ENCODE peak calls at places on chromosomes 4 and X, in ten cellular contexts. One of them, this sample, is unnamed.

GRCh38 chr4:169314906-169315305 is 44.1 kb upstream of the SH3RF1 start:
- DNase-seq in lung: peak
- DNase-seq in left ventricle myocardium inferior: peak
- DNase-seq in foreskin fibroblast: peak
- DNase-seq in HAP-1: peak
- DNase-seq in psoas muscle: peak
- DNase-seq in prostate gland: peak
- DNase-seq in Caco-2: peak
- DNase-seq in GM23248: peak
- DNase-seq in fibroblast of lung: peak
- DNase-seq in this sample: peak

GRCh38 chr4:177371452-177371851 is 61.8 kb downstream of the NEIL3 start:
- DNase-seq in lung: no peak
- DNase-seq in left ventricle myocardium inferior: no peak
- DNase-seq in foreskin fibroblast: no peak
- DNase-seq in HAP-1: no peak
- DNase-seq in psoas muscle: no peak
- DNase-seq in prostate gland: no peak
- DNase-seq in Caco-2: no peak
- DNase-seq in GM23248: no peak
- DNase-seq in fibroblast of lung: no peak
- DNase-seq in this sample: no peak

GRCh38 chrX:115047181-115047580 is 29.8 kb upstream of the IL13RA2 start:
- DNase-seq in lung: no peak
- DNase-seq in left ventricle myocardium inferior: no peak
- DNase-seq in foreskin fibroblast: peak
- DNase-seq in HAP-1: no peak
- DNase-seq in psoas muscle: no peak
- DNase-seq in prostate gland: no peak
- DNase-seq in Caco-2: no peak
- DNase-seq in GM23248: peak
- DNase-seq in fibroblast of lung: peak
- DNase-seq in this sample: no peak

GRCh38 chr4:40473578-40474388 is 138.7 kb downstream of the CHRNA9 start:
- DNase-seq in lung: no peak
- DNase-seq in left ventricle myocardium inferior: no peak
- DNase-seq in foreskin fibroblast: no peak
- DNase-seq in HAP-1: no peak
- DNase-seq in psoas muscle: no peak
- DNase-seq in prostate gland: no peak
- DNase-seq in Caco-2: peak
- DNase-seq in GM23248: no peak
- DNase-seq in fibroblast of lung: no peak
- DNase-seq in this sample: no peak

GRCh38 chr4:177400030-177400429 is 42.2 kb downstream of the AGA start:
- DNase-seq in lung: no peak
- DNase-seq in left ventricle myocardium inferior: no peak
- DNase-seq in foreskin fibroblast: no peak
- DNase-seq in HAP-1: no peak
- DNase-seq in psoas muscle: no peak
- DNase-seq in prostate gland: no peak
- DNase-seq in Caco-2: no peak
- DNase-seq in GM23248: no peak
- DNase-seq in fibroblast of lung: peak
- DNase-seq in this sample: no peak

GRCh38 chr4:89657931-89658700 is 178.8 kb downstream of the SNCA start:
- DNase-seq in lung: no peak
- DNase-seq in left ventricle myocardium inferior: no peak
- DNase-seq in foreskin fibroblast: peak
- DNase-seq in HAP-1: no peak
- DNase-seq in psoas muscle: no peak
- DNase-seq in prostate gland: no peak
- DNase-seq in Caco-2: no peak
- DNase-seq in GM23248: peak
- DNase-seq in fibroblast of lung: peak
- DNase-seq in this sample: no peak

GRCh38 chrX:46788902-46789301 is 30.0 kb upstream of the SLC9A7 start:
- DNase-seq in lung: no peak
- DNase-seq in left ventricle myocardium inferior: no peak
- DNase-seq in foreskin fibroblast: peak
- DNase-seq in HAP-1: peak
- DNase-seq in psoas muscle: no peak
- DNase-seq in prostate gland: no peak
- DNase-seq in Caco-2: no peak
- DNase-seq in GM23248: peak
- DNase-seq in fibroblast of lung: no peak
- DNase-seq in this sample: no peak

GRCh38 chr4:38856524-38857337 is at the start of gene TLR6:
- DNase-seq in lung: peak
- DNase-seq in left ventricle myocardium inferior: no peak
- DNase-seq in foreskin fibroblast: peak
- DNase-seq in HAP-1: peak
- DNase-seq in psoas muscle: no peak
- DNase-seq in prostate gland: peak
- DNase-seq in Caco-2: peak
- DNase-seq in GM23248: peak
- DNase-seq in fibroblast of lung: peak
- DNase-seq in this sample: no peak

GRCh38 chr4:123606946-123607542 is 210.4 kb downstream of the SPRY1 start:
- DNase-seq in lung: no peak
- DNase-seq in left ventricle myocardium inferior: no peak
- DNase-seq in foreskin fibroblast: no peak
- DNase-seq in HAP-1: no peak
- DNase-seq in psoas muscle: no peak
- DNase-seq in prostate gland: no peak
- DNase-seq in Caco-2: no peak
- DNase-seq in GM23248: no peak
- DNase-seq in fibroblast of lung: no peak
- DNase-seq in this sample: no peak

GRCh38 chrX:10750581-10750980 is 130.2 kb upstream of the MID1 start:
- DNase-seq in lung: no peak
- DNase-seq in left ventricle myocardium inferior: no peak
- DNase-seq in foreskin fibroblast: no peak
- DNase-seq in HAP-1: no peak
- DNase-seq in psoas muscle: no peak
- DNase-seq in prostate gland: no peak
- DNase-seq in Caco-2: no peak
- DNase-seq in GM23248: no peak
- DNase-seq in fibroblast of lung: no peak
- DNase-seq in this sample: no peak

GRCh38 chr4:80305466-80305865 is 30.1 kb upstream of the CFAP299 start:
- DNase-seq in lung: no peak
- DNase-seq in left ventricle myocardium inferior: no peak
- DNase-seq in foreskin fibroblast: peak
- DNase-seq in HAP-1: no peak
- DNase-seq in psoas muscle: no peak
- DNase-seq in prostate gland: no peak
- DNase-seq in Caco-2: no peak
- DNase-seq in GM23248: peak
- DNase-seq in fibroblast of lung: no peak
- DNase-seq in this sample: no peak

GRCh38 chr4:101152521-101152920 is 194.8 kb downstream of the PPP3CA start:
- DNase-seq in lung: no peak
- DNase-seq in left ventricle myocardium inferior: no peak
- DNase-seq in foreskin fibroblast: no peak
- DNase-seq in HAP-1: no peak
- DNase-seq in psoas muscle: no peak
- DNase-seq in prostate gland: no peak
- DNase-seq in Caco-2: no peak
- DNase-seq in GM23248: no peak
- DNase-seq in fibroblast of lung: no peak
- DNase-seq in this sample: no peak

GRCh38 chrX:9257718-9258117 is 207.1 kb upstream of the TBL1X start:
- DNase-seq in lung: no peak
- DNase-seq in left ventricle myocardium inferior: no peak
- DNase-seq in foreskin fibroblast: no peak
- DNase-seq in HAP-1: no peak
- DNase-seq in psoas muscle: no peak
- DNase-seq in prostate gland: no peak
- DNase-seq in Caco-2: no peak
- DNase-seq in GM23248: no peak
- DNase-seq in fibroblast of lung: no peak
- DNase-seq in this sample: no peak

GRCh38 chr4:184824776-184825393 is 883 bp downstream of the ACSL1 start:
- DNase-seq in lung: no peak
- DNase-seq in left ventricle myocardium inferior: no peak
- DNase-seq in foreskin fibroblast: no peak
- DNase-seq in HAP-1: peak
- DNase-seq in psoas muscle: no peak
- DNase-seq in prostate gland: no peak
- DNase-seq in Caco-2: no peak
- DNase-seq in GM23248: no peak
- DNase-seq in fibroblast of lung: no peak
- DNase-seq in this sample: no peak

GRCh38 chr4:184822356-184822755 is 3.4 kb downstream of the ACSL1 start:
- DNase-seq in lung: no peak
- DNase-seq in left ventricle myocardium inferior: no peak
- DNase-seq in foreskin fibroblast: no peak
- DNase-seq in HAP-1: no peak
- DNase-seq in psoas muscle: no peak
- DNase-seq in prostate gland: no peak
- DNase-seq in Caco-2: no peak
- DNase-seq in GM23248: no peak
- DNase-seq in fibroblast of lung: no peak
- DNase-seq in this sample: no peak

GRCh38 chr4:184825394-184826314 is at the start of gene ACSL1:
- DNase-seq in lung: peak
- DNase-seq in left ventricle myocardium inferior: peak
- DNase-seq in foreskin fibroblast: peak
- DNase-seq in HAP-1: peak
- DNase-seq in psoas muscle: peak
- DNase-seq in prostate gland: peak
- DNase-seq in Caco-2: peak
- DNase-seq in GM23248: peak
- DNase-seq in fibroblast of lung: peak
- DNase-seq in this sample: peak

GRCh38 chr4:184826315-184827266 is 823 bp upstream of the ACSL1 start:
- DNase-seq in lung: no peak
- DNase-seq in left ventricle myocardium inferior: peak
- DNase-seq in foreskin fibroblast: peak
- DNase-seq in HAP-1: peak
- DNase-seq in psoas muscle: peak
- DNase-seq in prostate gland: no peak
- DNase-seq in Caco-2: no peak
- DNase-seq in GM23248: peak
- DNase-seq in fibroblast of lung: no peak
- DNase-seq in this sample: peak

DNA sequence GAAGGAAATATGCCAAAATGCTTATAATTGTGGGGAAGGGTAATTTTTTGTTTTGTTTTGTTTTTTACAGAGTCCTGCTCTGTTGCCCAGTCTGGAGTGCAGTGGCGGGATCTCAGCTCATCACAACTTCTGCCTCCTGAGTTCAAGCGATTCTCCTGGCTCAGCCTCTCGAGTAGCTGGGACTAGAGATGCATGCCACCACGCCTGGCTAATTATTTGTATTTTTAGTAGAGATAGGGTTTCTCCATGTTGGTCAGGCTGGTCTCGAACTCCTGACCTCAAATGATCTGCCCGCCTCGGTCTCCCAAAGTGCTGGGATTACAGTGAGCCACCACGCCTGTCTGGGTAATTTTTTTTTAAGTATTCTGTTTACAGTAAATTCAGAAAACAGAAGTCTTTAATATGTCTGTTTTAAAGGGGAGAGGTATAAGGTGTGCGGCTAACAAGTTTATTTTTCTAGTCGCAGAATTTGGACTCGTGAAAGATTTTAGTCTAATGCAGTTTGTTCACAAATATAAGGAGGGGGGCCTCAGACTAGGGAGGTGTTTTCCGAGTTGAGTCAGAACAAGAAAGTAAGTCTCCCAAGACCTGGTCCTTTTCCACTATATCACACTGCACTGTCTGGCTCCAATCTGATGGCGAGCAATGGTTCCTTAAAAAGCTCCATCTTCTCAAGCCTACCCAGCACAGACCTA is 1.5 kb downstream of the ACSL1 start:
- DNase-seq in lung: no peak
- DNase-seq in left ventricle myocardium inferior: no peak
- DNase-seq in foreskin fibroblast: no peak
- DNase-seq in HAP-1: no peak
- DNase-seq in psoas muscle: no peak
- DNase-seq in prostate gland: no peak
- DNase-seq in Caco-2: no peak
- DNase-seq in GM23248: peak
- DNase-seq in fibroblast of lung: no peak
- DNase-seq in this sample: no peak
- H3K4me3 ChIP-seq in lung: no peak
- H3K4me3 ChIP-seq in left ventricle myocardium inferior: peak
- H3K4me3 ChIP-seq in foreskin fibroblast: no peak
- H3K4me3 ChIP-seq in HAP-1: peak
- H3K4me3 ChIP-seq in psoas muscle: peak
- H3K4me3 ChIP-seq in prostate gland: peak
- H3K4me3 ChIP-seq in Caco-2: peak
- H3K4me3 ChIP-seq in GM23248: peak
- H3K4me3 ChIP-seq in fibroblast of lung: no peak
- H3K4me3 ChIP-seq in this sample: peak

DNA sequence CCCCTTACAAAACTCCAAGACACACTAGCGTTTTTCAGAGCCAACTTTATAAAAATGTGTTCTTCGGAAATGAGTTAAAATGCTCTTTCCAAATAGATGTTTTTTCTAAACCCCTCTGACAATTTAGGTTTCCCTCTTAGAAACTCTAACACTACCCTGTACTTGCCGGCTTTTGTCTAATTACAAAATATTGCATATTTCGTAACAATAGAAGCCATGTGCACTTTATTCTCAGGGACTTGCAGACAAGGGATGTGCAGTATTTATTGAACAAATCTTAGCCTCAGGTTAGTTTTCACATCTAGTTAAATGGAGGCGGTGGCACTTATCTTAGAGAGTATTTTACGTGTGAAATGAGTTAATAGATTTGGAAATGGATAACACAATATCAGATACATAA is 547 bp upstream of the PABPC4L start:
- DNase-seq in lung: no peak
- DNase-seq in left ventricle myocardium inferior: no peak
- DNase-seq in foreskin fibroblast: peak
- DNase-seq in HAP-1: peak
- DNase-seq in psoas muscle: no peak
- DNase-seq in prostate gland: no peak
- DNase-seq in Caco-2: no peak
- DNase-seq in GM23248: no peak
- DNase-seq in fibroblast of lung: no peak
- DNase-seq in this sample: no peak
- H3K4me3 ChIP-seq in lung: no peak
- H3K4me3 ChIP-seq in left ventricle myocardium inferior: peak
- H3K4me3 ChIP-seq in foreskin fibroblast: peak
- H3K4me3 ChIP-seq in HAP-1: peak
- H3K4me3 ChIP-seq in psoas muscle: peak
- H3K4me3 ChIP-seq in prostate gland: peak
- H3K4me3 ChIP-seq in Caco-2: no peak
- H3K4me3 ChIP-seq in GM23248: peak
- H3K4me3 ChIP-seq in fibroblast of lung: no peak
- H3K4me3 ChIP-seq in this sample: peak

GRCh38 chr4:127634181-127634580 is 1.4 kb downstream of the INTU start:
- DNase-seq in lung: no peak
- DNase-seq in left ventricle myocardium inferior: no peak
- DNase-seq in foreskin fibroblast: peak
- DNase-seq in HAP-1: no peak
- DNase-seq in psoas muscle: no peak
- DNase-seq in prostate gland: no peak
- DNase-seq in Caco-2: no peak
- DNase-seq in GM23248: peak
- DNase-seq in fibroblast of lung: peak
- DNase-seq in this sample: no peak
- H3K4me3 ChIP-seq in lung: no peak
- H3K4me3 ChIP-seq in left ventricle myocardium inferior: no peak
- H3K4me3 ChIP-seq in foreskin fibroblast: no peak
- H3K4me3 ChIP-seq in HAP-1: no peak
- H3K4me3 ChIP-seq in psoas muscle: no peak
- H3K4me3 ChIP-seq in prostate gland: no peak
- H3K4me3 ChIP-seq in Caco-2: no peak
- H3K4me3 ChIP-seq in GM23248: peak
- H3K4me3 ChIP-seq in fibroblast of lung: no peak
- H3K4me3 ChIP-seq in this sample: no peak

GRCh38 chr4:453267-453666 is 45.7 kb downstream of the ZNF721 start:
- DNase-seq in lung: no peak
- DNase-seq in left ventricle myocardium inferior: no peak
- DNase-seq in foreskin fibroblast: no peak
- DNase-seq in HAP-1: no peak
- DNase-seq in psoas muscle: no peak
- DNase-seq in prostate gland: no peak
- DNase-seq in Caco-2: no peak
- DNase-seq in GM23248: no peak
- DNase-seq in fibroblast of lung: no peak
- DNase-seq in this sample: no peak
- H3K4me3 ChIP-seq in lung: no peak
- H3K4me3 ChIP-seq in left ventricle myocardium inferior: no peak
- H3K4me3 ChIP-seq in foreskin fibroblast: no peak
- H3K4me3 ChIP-seq in HAP-1: no peak
- H3K4me3 ChIP-seq in psoas muscle: no peak
- H3K4me3 ChIP-seq in prostate gland: no peak
- H3K4me3 ChIP-seq in Caco-2: no peak
- H3K4me3 ChIP-seq in GM23248: no peak
- H3K4me3 ChIP-seq in fibroblast of lung: no peak
- H3K4me3 ChIP-seq in this sample: no peak

This sample was measured in sigmoid colon.